ENCODE peak calls at places on chromosomes 16 and 17, in seven cellular contexts. One of them, this sample, is unnamed. For H3K4me1 and H3K9me3, the result is how much of the 10 kb centered on the place peaks cover.

GRCh38 chr17:74795327-74796020 is 19.3 kb upstream of the NAT9 start:
- DNase-seq in kidney: no peak
- DNase-seq in effector memory CD4-positive, alpha-beta T cell: no peak
- DNase-seq in prostate gland: no peak
- DNase-seq in stomach: no peak
- DNase-seq in heart left ventricle: no peak
- DNase-seq in adrenal gland: no peak
- DNase-seq in this sample: no peak

GRCh38 chr17:8803531-8804416 is 4.6 kb upstream of the MFSD6L start:
- DNase-seq in kidney: no peak
- DNase-seq in adrenal gland: no peak
- DNase-seq in prostate gland: no peak
- DNase-seq in heart left ventricle: no peak
- DNase-seq in effector memory CD4-positive, alpha-beta T cell: no peak
- DNase-seq in stomach: no peak
- DNase-seq in this sample: no peak

GRCh38 chr16:3074860-3075545 is 9.6 kb downstream of the IL32 start:
- DNase-seq in stomach: peak
- DNase-seq in effector memory CD4-positive, alpha-beta T cell: peak
- DNase-seq in prostate gland: no peak
- DNase-seq in heart left ventricle: no peak
- DNase-seq in kidney: peak
- DNase-seq in adrenal gland: no peak
- DNase-seq in this sample: no peak

GRCh38 chr16:28298511-28298878 is 6.2 kb downstream of the SBK1 start:
- DNase-seq in heart left ventricle: no peak
- DNase-seq in kidney: no peak
- DNase-seq in stomach: no peak
- DNase-seq in prostate gland: no peak
- DNase-seq in effector memory CD4-positive, alpha-beta T cell: no peak
- DNase-seq in adrenal gland: no peak
- DNase-seq in this sample: no peak

GRCh38 chr17:4556996-4557395 is 1.8 kb upstream of the MYBBP1A start:
- DNase-seq in kidney: peak
- DNase-seq in stomach: no peak
- DNase-seq in effector memory CD4-positive, alpha-beta T cell: no peak
- DNase-seq in prostate gland: no peak
- DNase-seq in heart left ventricle: no peak
- DNase-seq in adrenal gland: no peak
- DNase-seq in this sample: no peak

GRCh38 chr16:50605733-50606430 is 57.7 kb downstream of the NKD1 start:
- DNase-seq in adrenal gland: no peak
- DNase-seq in prostate gland: no peak
- DNase-seq in stomach: no peak
- DNase-seq in kidney: no peak
- DNase-seq in heart left ventricle: no peak
- DNase-seq in effector memory CD4-positive, alpha-beta T cell: no peak
- DNase-seq in this sample: no peak

GRCh38 chr16:1784977-1785845 is 2.5 kb downstream of the NUBP2 start:
- DNase-seq in stomach: no peak
- DNase-seq in effector memory CD4-positive, alpha-beta T cell: no peak
- DNase-seq in heart left ventricle: peak
- DNase-seq in adrenal gland: no peak
- DNase-seq in prostate gland: no peak
- DNase-seq in kidney: no peak
- DNase-seq in this sample: peak

GRCh38 chr16:68658258-68658973 is 13.3 kb downstream of the CDH3 start:
- DNase-seq in prostate gland: peak
- DNase-seq in adrenal gland: no peak
- DNase-seq in stomach: no peak
- DNase-seq in heart left ventricle: no peak
- DNase-seq in effector memory CD4-positive, alpha-beta T cell: no peak
- DNase-seq in kidney: no peak
- DNase-seq in this sample: peak

GRCh38 chr16:17470871-17471744 is at the start of gene XYLT1:
- DNase-seq in adrenal gland: peak
- DNase-seq in effector memory CD4-positive, alpha-beta T cell: peak
- DNase-seq in stomach: peak
- DNase-seq in kidney: peak
- DNase-seq in heart left ventricle: peak
- DNase-seq in prostate gland: peak
- DNase-seq in this sample: peak

GRCh38 chr17:82160081-82160480 is 52.6 kb downstream of the CCDC57 start:
- DNase-seq in effector memory CD4-positive, alpha-beta T cell: no peak
- DNase-seq in prostate gland: peak
- DNase-seq in stomach: no peak
- DNase-seq in kidney: peak
- DNase-seq in adrenal gland: no peak
- DNase-seq in heart left ventricle: no peak
- DNase-seq in this sample: no peak

GRCh38 chr16:11880047-11880446 is 28.7 kb upstream of the RSL1D1 start:
- DNase-seq in effector memory CD4-positive, alpha-beta T cell: no peak
- DNase-seq in stomach: no peak
- DNase-seq in heart left ventricle: no peak
- DNase-seq in prostate gland: no peak
- DNase-seq in adrenal gland: no peak
- DNase-seq in kidney: no peak
- DNase-seq in this sample: no peak

GRCh38 chr17:18957831-18958230 is 5.9 kb downstream of the SLC5A10 start:
- DNase-seq in heart left ventricle: no peak
- DNase-seq in effector memory CD4-positive, alpha-beta T cell: no peak
- DNase-seq in adrenal gland: no peak
- DNase-seq in stomach: no peak
- DNase-seq in kidney: peak
- DNase-seq in prostate gland: no peak
- DNase-seq in this sample: no peak

GRCh38 chr17:28827672-28828071 is 14.9 kb downstream of the FAM222B start:
- DNase-seq in stomach: no peak
- DNase-seq in kidney: no peak
- DNase-seq in effector memory CD4-positive, alpha-beta T cell: no peak
- DNase-seq in adrenal gland: no peak
- DNase-seq in heart left ventricle: no peak
- DNase-seq in prostate gland: no peak
- DNase-seq in this sample: no peak

GRCh38 chr16:86074651-86075487 is 175.9 kb downstream of the IRF8 start:
- DNase-seq in stomach: no peak
- DNase-seq in kidney: peak
- DNase-seq in adrenal gland: no peak
- DNase-seq in prostate gland: no peak
- DNase-seq in effector memory CD4-positive, alpha-beta T cell: no peak
- DNase-seq in heart left ventricle: no peak
- DNase-seq in this sample: no peak

GRCh38 chr16:54867302-54867832 is 63.3 kb upstream of the IRX5 start:
- DNase-seq in adrenal gland: no peak
- DNase-seq in prostate gland: no peak
- DNase-seq in stomach: no peak
- DNase-seq in effector memory CD4-positive, alpha-beta T cell: no peak
- DNase-seq in heart left ventricle: no peak
- DNase-seq in kidney: no peak
- DNase-seq in this sample: no peak

GRCh38 chr17:31313982-31314787 is at the start of gene EVI2B:
- DNase-seq in kidney: no peak
- DNase-seq in stomach: no peak
- DNase-seq in effector memory CD4-positive, alpha-beta T cell: no peak
- DNase-seq in adrenal gland: no peak
- DNase-seq in heart left ventricle: no peak
- DNase-seq in prostate gland: no peak
- DNase-seq in this sample: no peak

GRCh38 chr17:73586153-73586906 is 57.9 kb downstream of the SDK2 start:
- DNase-seq in kidney: no peak
- DNase-seq in prostate gland: no peak
- DNase-seq in adrenal gland: no peak
- DNase-seq in effector memory CD4-positive, alpha-beta T cell: no peak
- DNase-seq in heart left ventricle: no peak
- DNase-seq in stomach: no peak
- DNase-seq in this sample: no peak

GRCh38 chr17:49815761-49816281 is 27.3 kb downstream of the KAT7 start:
- DNase-seq in adrenal gland: no peak
- DNase-seq in kidney: no peak
- DNase-seq in stomach: no peak
- DNase-seq in heart left ventricle: no peak
- DNase-seq in effector memory CD4-positive, alpha-beta T cell: no peak
- DNase-seq in prostate gland: peak
- DNase-seq in this sample: no peak

GRCh38 chr16:50246299-50247122 is 19.8 kb upstream of the ADCY7 start:
- DNase-seq in prostate gland: no peak
- DNase-seq in adrenal gland: no peak
- DNase-seq in heart left ventricle: no peak
- DNase-seq in effector memory CD4-positive, alpha-beta T cell: no peak
- DNase-seq in kidney: peak
- DNase-seq in stomach: no peak
- DNase-seq in this sample: no peak

GRCh38 chr17:9893606-9894005 is 11.5 kb downstream of the RCVRN start:
- DNase-seq in adrenal gland: no peak
- DNase-seq in prostate gland: no peak
- DNase-seq in heart left ventricle: no peak
- DNase-seq in effector memory CD4-positive, alpha-beta T cell: no peak
- DNase-seq in stomach: no peak
- DNase-seq in kidney: no peak
- DNase-seq in this sample: no peak

GRCh38 chr17:48726916-48727286 is 1.6 kb downstream of the HOXB13 start:
- DNase-seq in adrenal gland: no peak
- DNase-seq in heart left ventricle: no peak
- DNase-seq in kidney: no peak
- DNase-seq in prostate gland: peak
- DNase-seq in effector memory CD4-positive, alpha-beta T cell: no peak
- DNase-seq in stomach: no peak
- DNase-seq in this sample: no peak

GRCh38 chr16:88694221-88695087 is 8.1 kb upstream of the SNAI3 start:
- DNase-seq in effector memory CD4-positive, alpha-beta T cell: no peak
- DNase-seq in heart left ventricle: no peak
- DNase-seq in adrenal gland: no peak
- DNase-seq in prostate gland: no peak
- DNase-seq in kidney: no peak
- DNase-seq in stomach: no peak
- DNase-seq in this sample: no peak
- H3K4me1 ChIP-seq in effector memory CD4-positive, alpha-beta T cell: half or more
- H3K4me1 ChIP-seq in heart left ventricle: under half
- H3K4me1 ChIP-seq in adrenal gland: under half
- H3K4me1 ChIP-seq in prostate gland: under half
- H3K4me1 ChIP-seq in kidney: under half
- H3K4me1 ChIP-seq in stomach: under half
- H3K4me1 ChIP-seq in this sample: under half

GRCh38 chr16:77637939-77638338 is 84.4 kb upstream of the NUDT7 start:
- DNase-seq in heart left ventricle: no peak
- DNase-seq in adrenal gland: no peak
- DNase-seq in kidney: no peak
- DNase-seq in prostate gland: no peak
- DNase-seq in stomach: no peak
- DNase-seq in effector memory CD4-positive, alpha-beta T cell: no peak
- DNase-seq in this sample: no peak

GRCh38 chr16:77636615-77637014 is 85.7 kb upstream of the NUDT7 start:
- DNase-seq in prostate gland: no peak
- DNase-seq in effector memory CD4-positive, alpha-beta T cell: no peak
- DNase-seq in stomach: no peak
- DNase-seq in heart left ventricle: no peak
- DNase-seq in kidney: no peak
- DNase-seq in adrenal gland: no peak
- DNase-seq in this sample: no peak
- H3K9me3 ChIP-seq in prostate gland: under half
- H3K9me3 ChIP-seq in effector memory CD4-positive, alpha-beta T cell: under half
- H3K9me3 ChIP-seq in stomach: under half
- H3K9me3 ChIP-seq in heart left ventricle: under half
- H3K9me3 ChIP-seq in kidney: under half
- H3K9me3 ChIP-seq in adrenal gland: under half
- H3K9me3 ChIP-seq in this sample: under half

DNA sequence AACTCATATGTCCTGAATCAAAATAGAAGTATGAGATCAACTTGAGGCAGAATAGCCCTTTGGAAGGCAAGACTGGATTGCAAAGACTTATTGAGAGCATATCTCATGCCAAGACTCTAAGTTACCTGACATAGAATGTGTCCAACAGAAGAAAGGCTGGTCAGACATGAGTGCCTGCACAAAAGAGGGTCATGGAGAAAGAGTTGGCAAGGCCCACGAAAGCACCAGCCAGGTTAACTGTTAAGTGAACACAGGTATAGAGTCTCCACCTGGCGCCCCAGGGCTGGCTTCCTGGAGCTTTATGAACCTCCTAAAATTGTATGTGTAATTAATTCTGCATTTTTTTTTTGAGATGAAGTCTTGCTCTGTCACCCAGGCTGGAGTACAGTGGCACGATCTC is 71.0 kb downstream of the CMC2 start:
- DNase-seq in adrenal gland: no peak
- DNase-seq in stomach: no peak
- DNase-seq in heart left ventricle: no peak
- DNase-seq in prostate gland: no peak
- DNase-seq in kidney: no peak
- DNase-seq in effector memory CD4-positive, alpha-beta T cell: no peak
- DNase-seq in this sample: no peak
- H3K4me1 ChIP-seq in adrenal gland: under half
- H3K4me1 ChIP-seq in stomach: under half
- H3K4me1 ChIP-seq in heart left ventricle: under half
- H3K4me1 ChIP-seq in prostate gland: under half
- H3K4me1 ChIP-seq in kidney: under half
- H3K4me1 ChIP-seq in effector memory CD4-positive, alpha-beta T cell: under half
- H3K4me1 ChIP-seq in this sample: under half

GRCh38 chr17:50829336-50829735 is 6.0 kb upstream of the WFIKKN2 start:
- DNase-seq in effector memory CD4-positive, alpha-beta T cell: no peak
- DNase-seq in heart left ventricle: no peak
- DNase-seq in adrenal gland: no peak
- DNase-seq in stomach: no peak
- DNase-seq in prostate gland: no peak
- DNase-seq in kidney: peak
- DNase-seq in this sample: no peak

GRCh38 chr17:50831430-50832064 is 3.8 kb upstream of the WFIKKN2 start:
- DNase-seq in heart left ventricle: no peak
- DNase-seq in prostate gland: no peak
- DNase-seq in stomach: peak
- DNase-seq in effector memory CD4-positive, alpha-beta T cell: no peak
- DNase-seq in adrenal gland: no peak
- DNase-seq in kidney: peak
- DNase-seq in this sample: no peak

GRCh38 chr17:50828508-50829170 is 6.7 kb upstream of the WFIKKN2 start:
- DNase-seq in effector memory CD4-positive, alpha-beta T cell: no peak
- DNase-seq in stomach: no peak
- DNase-seq in prostate gland: no peak
- DNase-seq in kidney: peak
- DNase-seq in heart left ventricle: no peak
- DNase-seq in adrenal gland: no peak
- DNase-seq in this sample: no peak

GRCh38 chr17:50830994-50831393 is 4.4 kb upstream of the WFIKKN2 start:
- DNase-seq in adrenal gland: no peak
- DNase-seq in prostate gland: no peak
- DNase-seq in heart left ventricle: no peak
- DNase-seq in stomach: no peak
- DNase-seq in kidney: peak
- DNase-seq in effector memory CD4-positive, alpha-beta T cell: no peak
- DNase-seq in this sample: no peak

DNA sequence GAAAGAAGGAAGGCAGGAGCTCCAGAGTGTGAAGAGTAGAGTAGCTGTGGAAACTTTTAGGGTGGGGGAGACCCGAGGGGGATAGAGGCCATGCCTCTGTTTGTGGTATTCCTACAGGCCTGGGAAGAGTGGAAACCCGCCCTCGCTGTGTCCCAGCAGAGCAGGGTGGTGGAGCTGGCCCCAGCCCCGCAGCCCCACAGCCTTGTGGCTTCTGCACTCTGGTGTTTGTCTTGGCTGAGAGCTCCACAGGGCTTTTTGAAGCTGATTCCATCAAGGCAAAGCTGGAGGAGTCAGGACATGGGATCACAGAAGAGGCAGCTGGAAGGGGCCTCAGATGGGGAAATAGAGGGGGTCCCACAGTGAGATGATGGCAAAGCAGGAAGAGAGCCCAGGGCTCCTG is 5.1 kb upstream of the WFIKKN2 start:
- DNase-seq in prostate gland: no peak
- DNase-seq in kidney: peak
- DNase-seq in adrenal gland: no peak
- DNase-seq in heart left ventricle: no peak
- DNase-seq in stomach: peak
- DNase-seq in effector memory CD4-positive, alpha-beta T cell: no peak
- DNase-seq in this sample: no peak
- H3K9me3 ChIP-seq in prostate gland: under half
- H3K9me3 ChIP-seq in kidney: under half
- H3K9me3 ChIP-seq in adrenal gland: under half
- H3K9me3 ChIP-seq in heart left ventricle: under half
- H3K9me3 ChIP-seq in stomach: under half
- H3K9me3 ChIP-seq in effector memory CD4-positive, alpha-beta T cell: under half
- H3K9me3 ChIP-seq in this sample: under half